ENCODE peak calls at places on chromosomes 16 and 17, in four cellular contexts. T, W, P and Y are unnamed samples.

GRCh38 chr17:80380068-80381061 is 34.6 kb upstream of the ENDOV start:
- DNase-seq in T (no peak), W (no peak), P (no peak), Y (peak)

GRCh38 chr16:57480127-57480753 is 6.1 kb downstream of the DOK4 start:
- DNase-seq in T (no peak), W (no peak), P (no peak), Y (no peak)

GRCh38 chr17:63997341-63998048 is 656 bp upstream of the PRR29 start:
- DNase-seq in T (no peak), W (no peak), P (peak), Y (no peak)

GRCh38 chr17:42578282-42578869 is 847 bp upstream of the PSMC3IP start:
- DNase-seq in T (peak), W (peak), P (peak), Y (peak)

GRCh38 chr17:77471984-77472836 is 331.4 kb downstream of the SEC14L1 start:
- DNase-seq in T (peak), W (no peak), P (peak), Y (no peak)

GRCh38 chr17:60154616-60155426 is 5.0 kb downstream of the CA4 start:
- DNase-seq in T (no peak), W (peak), P (peak), Y (no peak)

GRCh38 chr17:29140051-29140582 is 40.1 kb downstream of the MYO18A start:
- DNase-seq in T (peak), W (peak), P (peak), Y (no peak)

GRCh38 chr17:77569846-77570564 is 388.5 kb upstream of the TNRC6C start:
- DNase-seq in T (no peak), W (no peak), P (no peak), Y (no peak)

GRCh38 chr17:79684132-79684985 is 46.4 kb upstream of the ENPP7 start:
- DNase-seq in T (no peak), W (no peak), P (no peak), Y (no peak)

GRCh38 chr16:30417447-30418349 is 10.3 kb downstream of the ZNF771 start:
- DNase-seq in T (peak), W (peak), P (peak), Y (peak)

GRCh38 chr16:4862639-4863038 is 15.4 kb downstream of the UBN1 start:
- DNase-seq in T (no peak), W (no peak), P (no peak), Y (no peak)

GRCh38 chr17:20086416-20087074 is 77.4 kb downstream of the SPECC1 start:
- DNase-seq in T (no peak), W (no peak), P (no peak), Y (no peak)

GRCh38 chr17:37276475-37276874 is 99.3 kb upstream of the C17orf78 start:
- DNase-seq in T (no peak), W (no peak), P (no peak), Y (no peak)

GRCh38 chr17:72297326-72298115 is 176.7 kb downstream of the SOX9 start:
- DNase-seq in T (no peak), W (no peak), P (no peak), Y (peak)